ENCODE peak calls at places on chromosomes 16 and 17, in five cellular contexts. Q is H1, R is GM12878, O is K562, N is HepG2. U is an unnamed sample.

GRCh38 chr16:275041-275621 is 613 bp downstream of the RGS11 start:
- DNase-seq in Q (no peak), R (no peak), O (no peak), N (no peak), U (peak; percentile 45)

GRCh38 chr16:81410643-81411235 is 33.9 kb upstream of the CMIP start:
- DNase-seq in Q (no peak), R (no peak), O (no peak), N (no peak), U (no peak)

GRCh38 chr16:47732122-47732805 is 271.1 kb downstream of the PHKB start:
- DNase-seq in Q (no peak), R (no peak), O (no peak), N (no peak), U (no peak)

GRCh38 chr16:84547539-84548058 is 43.1 kb upstream of the MEAK7 start:
- DNase-seq in Q (peak; percentile 58), R (no peak), O (no peak), N (peak; percentile 37), U (no peak)

GRCh38 chr17:58172369-58173071 is 5.7 kb downstream of the OR4D2 start:
- DNase-seq in Q (no peak), R (peak; percentile 3), O (peak; percentile 40), N (peak; percentile 62), U (no peak)

GRCh38 chr16:54287758-54288591 is 1.4 kb upstream of the IRX3 start:
- DNase-seq in Q (no peak), R (no peak), O (no peak), N (no peak), U (no peak)

GRCh38 chr17:59632398-59632797 is 12.7 kb downstream of the CLTC start:
- DNase-seq in Q (no peak), R (no peak), O (no peak), N (no peak), U (no peak)

GRCh38 chr17:8080799-8081219 is 6.7 kb downstream of the ALOX12B start:
- DNase-seq in Q (peak; percentile 65), R (no peak), O (no peak), N (no peak), U (no peak)

GRCh38 chr16:89599451-89599858 is 14.0 kb upstream of the DPEP1 start:
- DNase-seq in Q (peak; percentile 88), R (no peak), O (peak; percentile 81), N (peak; percentile 69), U (no peak)

GRCh38 chr16:69112285-69113129 is 7.1 kb downstream of the HAS3 start:
- DNase-seq in Q (peak; percentile 90), R (no peak), O (peak; percentile 81), N (peak; percentile 62), U (peak; percentile 83)

GRCh38 chr16:73565263-73565662 is 517.3 kb upstream of the ZFHX3 start:
- DNase-seq in Q (no peak), R (no peak), O (peak; percentile 21), N (peak; percentile 23), U (no peak)

GRCh38 chr16:27703545-27703944 is 153.6 kb downstream of the KATNIP start:
- DNase-seq in Q (no peak), R (no peak), O (no peak), N (no peak), U (no peak)

DNA sequence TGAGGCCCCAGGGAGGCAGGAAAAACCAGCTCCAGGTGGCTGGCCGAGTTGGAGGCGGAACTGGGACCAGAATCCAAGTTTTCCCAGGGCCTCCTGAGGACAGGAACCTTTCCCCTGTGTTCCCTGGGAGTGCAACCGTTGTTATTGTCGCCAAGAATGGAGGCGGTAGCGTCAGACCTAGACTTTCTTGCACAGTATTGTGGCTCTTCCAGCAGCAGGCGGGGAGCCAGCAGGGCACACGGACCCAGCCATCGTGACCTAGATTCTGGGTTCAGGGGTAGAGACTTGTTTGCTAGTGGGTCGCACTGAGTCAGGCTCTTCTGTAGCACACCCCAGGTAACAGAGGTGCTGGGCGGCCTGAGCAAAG is 667 bp upstream of the KIF19 start:
- DNase-seq in Q (no peak), R (no peak), O (no peak), N (no peak), U (no peak)
- TF ChIP-seq TAF1 in Q (no peak), R (no peak), O (no peak), N (no peak), U (no peak)

GRCh38 chr17:49748791-49749190 is 15.1 kb downstream of the FAM117A start:
- DNase-seq in Q (no peak), R (peak; percentile 97), O (no peak), N (no peak), U (peak; percentile 57)

GRCh38 chr17:49745175-49746139 is 18.5 kb downstream of the FAM117A start:
- DNase-seq in Q (no peak), R (no peak), O (no peak), N (no peak), U (no peak)

GRCh38 chr17:49747632-49748031 is 16.3 kb downstream of the FAM117A start:
- DNase-seq in Q (no peak), R (no peak), O (no peak), N (peak; percentile 74), U (no peak)

GRCh38 chr17:49748223-49748622 is 15.7 kb downstream of the FAM117A start:
- DNase-seq in Q (no peak), R (no peak), O (no peak), N (no peak), U (no peak)

GRCh38 chr17:49746791-49747490 is 17.0 kb downstream of the FAM117A start:
- DNase-seq in Q (no peak), R (peak; percentile 79), O (no peak), N (no peak), U (no peak)
- TF ChIP-seq POLR2A in Q (no peak), R (no peak), O (no peak), N (no peak), U (peak; percentile 39)

DNA sequence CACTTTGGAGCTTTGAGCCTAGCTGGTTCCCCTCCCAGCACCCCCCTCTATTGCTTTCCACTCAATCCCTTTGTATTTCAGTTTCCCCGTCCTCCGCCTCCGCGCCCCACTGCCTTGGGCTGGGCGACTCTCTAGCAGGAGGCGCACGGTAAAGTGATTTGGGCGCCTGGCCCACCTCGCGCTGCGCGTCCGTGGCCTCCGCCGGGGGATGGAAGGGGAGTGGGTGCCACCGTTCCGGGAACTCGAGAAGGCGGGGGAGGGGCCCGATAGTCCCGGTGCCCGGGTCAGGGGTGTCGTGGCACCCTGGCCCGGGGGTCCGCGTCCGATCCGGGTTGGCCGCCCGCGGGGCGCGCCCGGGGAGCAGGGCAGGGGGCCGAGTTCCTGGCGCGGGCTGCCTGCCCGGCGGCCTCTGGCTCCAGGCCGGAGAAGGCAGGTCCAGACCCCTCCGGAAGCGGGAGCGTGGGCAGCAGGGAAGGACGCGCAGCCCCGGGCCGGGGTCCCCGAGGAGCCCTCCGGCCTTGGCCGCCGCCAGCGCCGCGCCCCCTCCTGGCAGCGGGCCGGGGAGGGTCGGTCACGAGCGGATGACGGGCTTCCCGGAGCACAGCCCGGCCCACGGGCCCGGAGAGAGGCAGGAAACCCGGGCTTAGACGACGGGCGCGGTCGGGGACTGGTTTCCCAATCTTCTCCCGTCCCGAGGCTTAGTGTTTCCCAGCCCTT is 15.8 kb downstream of the MEOX1 start:
- DNase-seq in Q (peak; percentile 78), R (no peak), O (no peak), N (no peak), U (no peak)
- TF ChIP-seq POLR2AphosphoS5 in Q (no peak), R (no peak), O (no peak), N (no peak), U (no peak)

DNA sequence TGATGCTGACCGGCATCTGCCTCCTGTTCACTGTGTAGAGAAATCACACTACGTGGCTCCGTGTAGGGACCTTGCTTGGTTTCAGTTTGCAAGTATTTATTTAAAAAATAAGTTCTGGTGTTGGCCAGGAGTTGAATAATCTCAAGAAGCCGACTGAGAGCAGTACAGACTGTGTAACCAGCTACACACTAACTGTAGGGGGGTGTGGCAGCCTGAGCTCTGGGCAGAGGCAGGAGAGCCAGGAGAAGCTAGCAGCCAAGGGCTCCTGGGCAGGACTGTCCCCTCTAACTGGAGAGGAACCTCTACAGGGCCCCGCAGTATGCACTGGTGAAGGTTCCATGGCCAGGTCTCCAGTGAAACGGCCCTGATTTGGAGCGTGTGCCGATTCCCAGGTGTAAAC is 190.0 kb upstream of the TNRC6C start:
- DNase-seq in Q (no peak), R (no peak), O (no peak), N (no peak), U (no peak)
- TF ChIP-seq TAF1 in Q (no peak), R (no peak), O (no peak), N (no peak), U (no peak)

U was measured in GM12892.